ENCODE peak calls at places on chromosomes 11 and 22, in four cellular contexts. O is kidney, R is HepG2, E is cardiac muscle cell. P is an unnamed sample. For H3K9me3, the result is how much of the 10 kb centered on the place peaks cover.

GRCh38 chr11:72589802-72590761 is 84.1 kb downstream of the PDE2A start:
- DNase-seq in O (peak), R (peak), E (peak), P (no peak)

GRCh38 chr11:70405679-70406395 is 7.5 kb downstream of the CTTN start:
- DNase-seq in O (no peak), R (no peak), E (no peak), P (no peak)

GRCh38 chr11:71156301-71156700 is 96.1 kb downstream of the SHANK2 start:
- DNase-seq in O (no peak), R (no peak), E (no peak), P (no peak)

GRCh38 chr11:1089738-1090599 is 15.3 kb downstream of the MUC2 start:
- DNase-seq in O (peak), R (no peak), E (no peak), P (no peak)

GRCh38 chr11:44574620-44575287 is 9.3 kb downstream of the CD82 start:
- DNase-seq in O (no peak), R (no peak), E (peak), P (no peak)

GRCh38 chr11:129992161-129992944 is 10.3 kb downstream of the PRDM10 start:
- DNase-seq in O (peak), R (peak), E (peak), P (peak)

GRCh38 chr22:49638788-49639187 is 188.9 kb downstream of the BRD1 start:
- DNase-seq in O (no peak), R (peak), E (no peak), P (peak)

GRCh38 chr11:30489076-30489475 is 97.1 kb downstream of the MPPED2 start:
- DNase-seq in O (no peak), R (no peak), E (no peak), P (no peak)

GRCh38 chr11:101912823-101913284 is 2.0 kb upstream of the CEP126 start:
- DNase-seq in O (no peak), R (peak), E (peak), P (no peak)

GRCh38 chr11:69906453-69906907 is 87.3 kb upstream of the FGF3 start:
- DNase-seq in O (no peak), R (no peak), E (no peak), P (no peak)

GRCh38 chr22:50697667-50698506 is 25.3 kb downstream of the SHANK3 start:
- DNase-seq in O (peak), R (no peak), E (no peak), P (no peak)

GRCh38 chr11:118622376-118623290 is 15.2 kb downstream of the PHLDB1 start:
- DNase-seq in O (peak), R (no peak), E (peak), P (peak)

GRCh38 chr11:132872223-132872622 is 660.1 kb downstream of the OPCML start:
- DNase-seq in O (no peak), R (no peak), E (no peak), P (no peak)

GRCh38 chr11:108670381-108670930 is 5.6 kb downstream of the DDX10 start:
- DNase-seq in O (no peak), R (no peak), E (no peak), P (peak)

GRCh38 chr11:10294289-10294953 is 402 bp upstream of the SBF2 start:
- DNase-seq in O (peak), R (no peak), E (peak), P (peak)

GRCh38 chr11:130213143-130213978 is 53.8 kb downstream of the ST14 start:
- DNase-seq in O (peak), R (peak), E (peak), P (peak)

GRCh38 chr11:127506647-127507046 is 506.1 kb upstream of the KIRREL3 start:
- DNase-seq in O (no peak), R (no peak), E (no peak), P (no peak)

GRCh38 chr22:38314140-38314991 is 2.9 kb downstream of the CSNK1E start:
- DNase-seq in O (no peak), R (no peak), E (peak), P (no peak)

GRCh38 chr11:110196241-110196754 is 100.1 kb downstream of the RDX start:
- DNase-seq in O (no peak), R (peak), E (peak), P (peak)

GRCh38 chr22:43166132-43166930 is 15.0 kb downstream of the TSPO start:
- DNase-seq in O (no peak), R (no peak), E (no peak), P (no peak)

GRCh38 chr22:38271927-38272372 is 860 bp downstream of the TMEM184B start:
- DNase-seq in O (no peak), R (no peak), E (no peak), P (no peak)

GRCh38 chr11:69825037-69825834 is 6.0 kb upstream of the FGF3 start:
- DNase-seq in O (no peak), R (no peak), E (no peak), P (no peak)

GRCh38 chr22:21632931-21633330 is 371 bp downstream of the CCDC116 start:
- DNase-seq in O (peak), R (no peak), E (no peak), P (no peak)

GRCh38 chr11:131713529-131714134 is 343.2 kb downstream of the NTM start:
- DNase-seq in O (no peak), R (peak), E (no peak), P (no peak)

GRCh38 chr11:102323542-102324261 is 6.4 kb downstream of the BIRC3 start:
- DNase-seq in O (no peak), R (no peak), E (peak), P (no peak)

DNA sequence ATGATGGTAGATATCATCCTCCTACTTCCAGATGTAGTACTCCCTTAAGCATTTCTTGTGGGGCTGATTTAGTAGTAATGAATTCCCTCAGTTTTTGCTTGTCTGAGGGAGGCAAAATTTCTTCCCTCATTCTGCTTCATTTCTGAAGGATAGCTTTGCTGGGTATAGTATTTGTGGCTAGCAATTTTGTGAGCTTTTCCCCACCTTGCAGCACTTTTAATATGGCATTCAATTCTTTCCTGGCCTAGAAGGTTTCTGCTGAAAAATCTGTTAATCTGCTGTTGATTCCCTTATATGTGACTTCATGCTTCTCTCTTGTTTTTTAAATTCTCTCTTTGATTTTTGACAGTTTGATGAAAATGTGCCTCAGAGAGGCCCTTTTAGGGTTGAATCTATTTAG is 50.4 kb downstream of the KCNQ1OT1 start:
- DNase-seq in O (no peak), R (no peak), E (no peak), P (peak)
- H3K9me3 ChIP-seq in O (half or more), R (half or more), E (under half), P (half or more)

GRCh38 chr11:46458491-46458890 is 66.9 kb upstream of the CHRM4 start:
- DNase-seq in O (no peak), R (no peak), E (no peak), P (no peak)

GRCh38 chr11:46457659-46458058 is 66.1 kb upstream of the CHRM4 start:
- DNase-seq in O (no peak), R (no peak), E (peak), P (no peak)

GRCh38 chr11:46455816-46456215 is 64.2 kb upstream of the CHRM4 start:
- DNase-seq in O (no peak), R (no peak), E (no peak), P (no peak)

GRCh38 chr11:46456676-46457432 is 65.3 kb upstream of the CHRM4 start:
- DNase-seq in O (no peak), R (no peak), E (no peak), P (no peak)

GRCh38 chr11:46456269-46456668 is 64.7 kb upstream of the CHRM4 start:
- DNase-seq in O (no peak), R (no peak), E (no peak), P (no peak)
- H3K27ac ChIP-seq in O (no peak), R (no peak), E (no peak), P (no peak)

DNA sequence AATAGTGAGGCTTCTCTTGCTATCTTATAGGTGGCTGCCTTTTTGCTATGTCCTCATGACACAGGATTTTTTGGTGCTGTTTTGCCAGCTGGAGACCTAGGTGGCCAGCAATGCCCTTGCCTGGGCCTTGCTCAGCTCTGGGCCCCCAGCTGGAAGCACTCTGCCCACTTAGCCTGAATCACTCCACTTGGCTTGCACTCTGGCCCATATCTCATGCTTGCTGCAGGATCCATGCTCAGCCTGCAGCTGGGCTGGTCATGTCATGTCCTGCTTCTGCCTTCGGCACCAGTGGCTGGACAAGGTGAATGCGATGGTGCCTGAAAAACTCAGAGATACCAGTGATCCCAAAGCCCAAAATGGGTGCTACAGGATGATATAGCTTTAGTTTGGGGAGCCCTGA is 818.6 kb upstream of the FAT3 start:
- DNase-seq in O (no peak), R (no peak), E (no peak), P (no peak)
- H3K9me3 ChIP-seq in O (under half), R (under half), E (under half), P (under half)

GRCh38 chr22:39535831-39536449 is 3.4 kb upstream of the RPS19BP1 start:
- DNase-seq in O (no peak), R (no peak), E (no peak), P (no peak)
- H3K27ac ChIP-seq in O (no peak), R (no peak), E (no peak), P (no peak)

GRCh38 chr11:122978303-122978620 is 3.4 kb downstream of the BSX start:
- DNase-seq in O (no peak), R (no peak), E (no peak), P (no peak)
- H3K9me3 ChIP-seq in O (under half), R (under half), E (under half), P (under half)

GRCh38 chr11:134486704-134487103 is 74.7 kb upstream of the B3GAT1 start:
- DNase-seq in O (no peak), R (no peak), E (no peak), P (no peak)

GRCh38 chr11:134489728-134490127 is 77.7 kb upstream of the B3GAT1 start:
- DNase-seq in O (no peak), R (no peak), E (no peak), P (no peak)

GRCh38 chr11:134486106-134486505 is 74.1 kb upstream of the B3GAT1 start:
- DNase-seq in O (no peak), R (no peak), E (no peak), P (no peak)

GRCh38 chr11:134488512-134488911 is 76.5 kb upstream of the B3GAT1 start:
- DNase-seq in O (no peak), R (no peak), E (no peak), P (no peak)

DNA sequence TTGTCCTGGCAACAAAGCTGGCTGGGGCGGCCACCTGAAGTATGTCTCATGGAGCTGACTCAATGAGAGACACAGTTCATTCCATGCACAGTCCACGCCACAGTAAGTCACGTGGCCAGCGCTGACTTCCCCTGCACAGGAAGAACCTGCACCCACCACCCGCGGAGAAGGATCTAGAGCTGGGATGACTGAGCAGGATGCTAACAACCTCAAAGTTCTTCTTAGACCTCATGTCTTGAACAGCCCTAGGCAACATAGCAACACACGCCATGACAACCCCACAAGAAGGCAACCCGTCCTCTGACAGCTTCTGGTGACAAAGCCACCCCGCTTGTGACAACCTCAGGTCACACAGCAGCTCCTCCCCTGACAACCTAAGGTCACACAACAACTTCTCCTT is 76.9 kb upstream of the B3GAT1 start:
- DNase-seq in O (no peak), R (no peak), E (no peak), P (no peak)
- H3K27ac ChIP-seq in O (no peak), R (no peak), E (no peak), P (no peak)

DNA sequence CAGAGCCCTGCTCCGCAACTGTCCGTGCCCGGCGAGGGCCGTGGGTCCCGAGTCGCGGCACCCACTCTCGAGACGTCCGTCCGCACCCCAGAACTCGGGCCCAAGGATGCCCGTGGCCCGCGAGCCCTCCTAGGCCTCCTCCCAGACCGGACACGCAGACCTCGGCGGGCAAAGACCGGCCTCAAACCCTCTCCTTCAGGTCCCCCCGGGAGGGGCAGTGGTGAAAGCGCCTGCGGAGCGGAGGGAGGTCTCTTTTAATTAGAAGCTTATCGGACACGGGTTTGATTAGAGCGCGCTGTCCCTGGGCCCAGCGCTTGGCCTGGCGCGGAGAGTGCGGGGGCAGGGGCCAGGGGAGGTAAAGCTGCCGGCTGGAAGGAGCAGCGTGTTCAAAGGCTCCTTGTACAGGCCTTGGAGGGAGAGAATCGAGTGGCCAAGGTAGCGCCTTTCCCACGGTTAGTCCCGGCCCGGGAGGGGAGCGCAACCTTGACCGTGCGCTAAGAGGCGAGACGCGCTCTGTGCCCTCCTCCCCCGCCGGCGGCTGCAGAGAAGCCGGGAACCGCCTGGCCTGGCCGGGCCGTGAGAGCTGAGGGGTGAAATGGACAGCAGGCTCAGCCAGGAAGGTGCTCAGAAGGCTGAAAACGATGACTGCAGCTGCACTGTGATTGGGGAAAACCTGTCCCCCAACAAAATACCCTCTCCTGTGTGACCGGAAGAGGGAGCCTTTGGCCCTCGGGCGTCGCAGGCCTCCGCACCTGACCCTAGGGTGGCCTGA is 4.6 kb downstream of the WT1 start:
- DNase-seq in O (no peak), R (no peak), E (peak), P (no peak)
- H3K9me3 ChIP-seq in O (under half), R (under half), E (under half), P (under half)